ENCODE peak calls at places on chromosomes 6 and 20, in seven cellular contexts. S, V, M, B, I, K and W are unnamed samples.

GRCh38 chr6:80249897-80250296 is 143.4 kb downstream of the BCKDHB start:
- DNase-seq in S (no peak), V (no peak), M (no peak), B (no peak), I (no peak), K (no peak), W (no peak)

GRCh38 chr6:125944434-125944816 is 12.1 kb upstream of the HINT3 start:
- DNase-seq in S (no peak), V (no peak), M (peak), B (no peak), I (no peak), K (no peak), W (no peak)

GRCh38 chr6:104182811-104183210 is 676.9 kb downstream of the HACE1 start:
- DNase-seq in S (no peak), V (no peak), M (no peak), B (no peak), I (no peak), K (no peak), W (no peak)

GRCh38 chr20:49821381-49821780 is 8.8 kb downstream of the SLC9A8 start:
- DNase-seq in S (no peak), V (no peak), M (no peak), B (no peak), I (no peak), K (no peak), W (no peak)

GRCh38 chr6:158869010-158869603 is 49.9 kb upstream of the EZR start:
- DNase-seq in S (no peak), V (no peak), M (no peak), B (peak), I (peak), K (no peak), W (no peak)

GRCh38 chr6:125041740-125042459 is 79.7 kb downstream of the RNF217 start:
- DNase-seq in S (no peak), V (no peak), M (no peak), B (no peak), I (no peak), K (no peak), W (no peak)

GRCh38 chr6:163494279-163494727 is 79.8 kb downstream of the QKI start:
- DNase-seq in S (no peak), V (no peak), M (no peak), B (no peak), I (no peak), K (no peak), W (no peak)

GRCh38 chr6:39172377-39172757 is 56.9 kb downstream of the KCNK5 start:
- DNase-seq in S (no peak), V (no peak), M (no peak), B (no peak), I (no peak), K (no peak), W (no peak)

GRCh38 chr6:159892053-159892452 is 1.3 kb downstream of the MAS1 start:
- DNase-seq in S (no peak), V (no peak), M (no peak), B (no peak), I (no peak), K (no peak), W (no peak)

GRCh38 chr6:162960674-162961457 is 233.1 kb downstream of the PACRG start:
- DNase-seq in S (no peak), V (no peak), M (no peak), B (no peak), I (no peak), K (no peak), W (no peak)

GRCh38 chr20:11124849-11125505 is 451.2 kb upstream of the JAG1 start:
- DNase-seq in S (no peak), V (no peak), M (no peak), B (no peak), I (no peak), K (no peak), W (no peak)

GRCh38 chr20:61350500-61351250 is 98.6 kb downstream of the CDH4 start:
- DNase-seq in S (no peak), V (no peak), M (no peak), B (no peak), I (no peak), K (no peak), W (no peak)

GRCh38 chr6:72626126-72626525 is 4.3 kb downstream of the KCNQ5 start:
- DNase-seq in S (no peak), V (no peak), M (no peak), B (peak), I (no peak), K (no peak), W (no peak)

GRCh38 chr6:2171728-2172127 is 73.7 kb downstream of the GMDS start:
- DNase-seq in S (no peak), V (no peak), M (no peak), B (no peak), I (no peak), K (no peak), W (no peak)

GRCh38 chr6:148021135-148021534 is 321.5 kb upstream of the SASH1 start:
- DNase-seq in S (no peak), V (no peak), M (no peak), B (no peak), I (no peak), K (no peak), W (no peak)

GRCh38 chr6:147077251-147077650 is 127.0 kb upstream of the STXBP5 start:
- DNase-seq in S (no peak), V (no peak), M (no peak), B (no peak), I (no peak), K (no peak), W (no peak)

GRCh38 chr20:46814366-46815232 is 80.0 kb upstream of the EYA2 start:
- DNase-seq in S (no peak), V (no peak), M (peak), B (no peak), I (no peak), K (no peak), W (no peak)
- TF ChIP-seq TAF1 in S (no peak), V (no peak), M (no peak), B (no peak), I (no peak), K (no peak), W (no peak)

GRCh38 chr6:34657037-34657306 is 39.6 kb downstream of the ILRUN start:
- DNase-seq in S (no peak), V (no peak), M (no peak), B (no peak), I (no peak), K (no peak), W (no peak)
- TF ChIP-seq TAF1 in S (no peak), V (no peak), M (no peak), B (no peak), I (no peak), K (no peak), W (no peak)

DNA sequence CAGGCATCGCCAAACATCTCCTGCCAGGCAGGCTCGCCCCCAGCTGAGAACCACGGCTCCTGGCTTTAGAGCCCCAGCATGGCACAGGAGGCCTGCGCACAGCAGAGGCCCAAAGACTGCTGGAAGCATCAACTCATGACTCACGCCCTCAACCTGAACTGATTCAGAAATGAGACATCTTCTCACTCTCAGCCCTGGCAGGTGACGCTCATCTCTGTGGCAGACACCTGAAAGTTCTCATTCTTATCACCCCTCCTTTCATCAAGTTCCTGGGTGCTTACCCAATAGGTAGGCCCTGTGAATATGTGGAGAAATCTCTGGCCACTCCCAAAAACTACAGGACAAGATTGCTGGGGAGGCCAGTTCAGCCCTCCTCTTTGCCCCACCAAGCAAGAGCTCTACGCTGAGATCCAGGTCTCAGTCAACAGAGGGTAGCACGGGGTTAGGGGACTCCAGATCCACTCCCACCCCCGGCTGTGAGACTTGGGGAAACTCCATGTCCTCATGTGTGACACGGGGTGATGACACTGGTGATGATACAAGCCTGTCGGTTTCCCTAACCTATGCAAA is 11.3 kb downstream of the NFATC2 start:
- DNase-seq in S (no peak), V (no peak), M (no peak), B (no peak), I (no peak), K (no peak), W (peak)
- TF ChIP-seq TAF1 in S (no peak), V (no peak), M (no peak), B (no peak), I (no peak), K (no peak), W (no peak)

GRCh38 chr6:135819665-135820064 is 31.8 kb upstream of the PDE7B start:
- DNase-seq in S (no peak), V (no peak), M (no peak), B (no peak), I (no peak), K (no peak), W (no peak)

GRCh38 chr6:135815216-135815615 is 36.3 kb upstream of the PDE7B start:
- DNase-seq in S (no peak), V (no peak), M (no peak), B (no peak), I (no peak), K (no peak), W (no peak)

GRCh38 chr6:135826225-135826804 is 25.2 kb upstream of the PDE7B start:
- DNase-seq in S (no peak), V (no peak), M (no peak), B (no peak), I (no peak), K (no peak), W (no peak)

GRCh38 chr6:135817035-135817434 is 34.5 kb upstream of the PDE7B start:
- DNase-seq in S (no peak), V (no peak), M (no peak), B (no peak), I (no peak), K (no peak), W (no peak)

DNA sequence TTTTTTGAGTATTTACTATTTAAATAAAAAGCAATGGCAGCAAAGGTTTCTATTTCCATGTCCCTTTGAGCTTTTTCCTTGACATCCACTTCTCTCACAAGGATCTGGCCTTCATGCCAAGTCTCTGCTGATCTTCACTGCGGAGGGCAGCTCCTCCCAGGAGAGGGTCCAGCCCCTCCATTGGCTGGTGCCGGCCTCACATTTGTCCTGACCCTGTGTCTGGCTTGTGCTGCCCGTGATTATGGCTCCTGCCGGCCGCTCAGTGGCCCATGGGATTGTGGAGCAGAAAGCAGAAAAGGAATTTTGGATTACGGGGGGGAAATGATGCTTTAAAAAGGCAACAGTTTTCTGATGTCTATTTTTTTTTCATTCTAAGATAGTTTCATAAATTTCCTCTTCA is 31.2 kb upstream of the PDE7B start:
- DNase-seq in S (no peak), V (no peak), M (no peak), B (no peak), I (no peak), K (no peak), W (no peak)
- TF ChIP-seq TAF1 in S (no peak), V (no peak), M (no peak), B (no peak), I (no peak), K (no peak), W (no peak)

GRCh38 chr20:1898496-1899168 is 3.4 kb downstream of the SIRPA start:
- DNase-seq in S (no peak), V (no peak), M (no peak), B (no peak), I (no peak), K (no peak), W (no peak)
- TF ChIP-seq TAF1 in S (no peak), V (no peak), M (no peak), B (no peak), I (no peak), K (no peak), W (no peak)

GRCh38 chr20:54539521-54540046 is 64.2 kb downstream of the DOK5 start:
- DNase-seq in S (no peak), V (no peak), M (no peak), B (no peak), I (no peak), K (no peak), W (no peak)
- TF ChIP-seq TAF1 in S (no peak), V (no peak), M (no peak), B (no peak), I (no peak), K (no peak), W (no peak)

GRCh38 chr6:157682856-157683481 is 140.1 kb upstream of the SNX9 start:
- DNase-seq in S (no peak), V (no peak), M (peak), B (no peak), I (no peak), K (no peak), W (no peak)
- TF ChIP-seq TAF1 in S (no peak), V (no peak), M (no peak), B (no peak), I (no peak), K (no peak), W (no peak)

GRCh38 chr6:5175635-5176034 is 85.1 kb downstream of the LYRM4 start:
- DNase-seq in S (no peak), V (no peak), M (no peak), B (no peak), I (no peak), K (no peak), W (no peak)
- TF ChIP-seq TAF1 in S (no peak), V (no peak), M (no peak), B (no peak), I (no peak), K (no peak), W (no peak)